ENCODE peak calls at places on chromosomes 4 and X, in eight cellular contexts. One of them, this sample, is unnamed.
A peak's percentile ranks its signal among the peaks of the same experiment; 100 is the strongest.

GRCh38 chr4:118898684-118899138 is 10.1 kb downstream of the SYNPO2 start:
- DNase-seq in CD4-positive, CD25-positive, alpha-beta regulatory T cell: no peak
- DNase-seq in CD4-positive, alpha-beta memory T cell: no peak
- DNase-seq in CD8-positive, alpha-beta T cell: no peak
- DNase-seq in cardiac muscle cell: peak; percentile 76
- DNase-seq in GM23338: no peak
- DNase-seq in heart right ventricle: peak; percentile 54
- DNase-seq in body of pancreas: no peak
- DNase-seq in this sample: no peak

GRCh38 chr4:42844422-42844821 is 48.1 kb upstream of the GRXCR1 start:
- DNase-seq in CD4-positive, CD25-positive, alpha-beta regulatory T cell: no peak
- DNase-seq in CD4-positive, alpha-beta memory T cell: no peak
- DNase-seq in CD8-positive, alpha-beta T cell: no peak
- DNase-seq in cardiac muscle cell: no peak
- DNase-seq in GM23338: no peak
- DNase-seq in heart right ventricle: no peak
- DNase-seq in body of pancreas: no peak
- DNase-seq in this sample: no peak

GRCh38 chr4:165677081-165677480 is 196.0 kb upstream of the TLL1 start:
- DNase-seq in CD4-positive, CD25-positive, alpha-beta regulatory T cell: no peak
- DNase-seq in CD4-positive, alpha-beta memory T cell: no peak
- DNase-seq in CD8-positive, alpha-beta T cell: no peak
- DNase-seq in cardiac muscle cell: no peak
- DNase-seq in GM23338: no peak
- DNase-seq in heart right ventricle: no peak
- DNase-seq in body of pancreas: no peak
- DNase-seq in this sample: no peak

GRCh38 chr4:97317691-97318090 is 825.6 kb downstream of the STPG2 start:
- DNase-seq in CD4-positive, CD25-positive, alpha-beta regulatory T cell: no peak
- DNase-seq in CD4-positive, alpha-beta memory T cell: no peak
- DNase-seq in CD8-positive, alpha-beta T cell: no peak
- DNase-seq in cardiac muscle cell: no peak
- DNase-seq in GM23338: peak; percentile 9
- DNase-seq in heart right ventricle: no peak
- DNase-seq in body of pancreas: no peak
- DNase-seq in this sample: no peak

GRCh38 chrX:5236096-5236495 is 992.6 kb downstream of the NLGN4X start:
- DNase-seq in CD4-positive, CD25-positive, alpha-beta regulatory T cell: no peak
- DNase-seq in CD4-positive, alpha-beta memory T cell: no peak
- DNase-seq in CD8-positive, alpha-beta T cell: no peak
- DNase-seq in cardiac muscle cell: peak; percentile 47
- DNase-seq in GM23338: peak; percentile 39
- DNase-seq in heart right ventricle: no peak
- DNase-seq in body of pancreas: peak; percentile 5
- DNase-seq in this sample: no peak

GRCh38 chr4:119286377-119287002 is 35.4 kb downstream of the FABP2 start:
- DNase-seq in CD4-positive, CD25-positive, alpha-beta regulatory T cell: peak; percentile 75
- DNase-seq in CD4-positive, alpha-beta memory T cell: peak; percentile 50
- DNase-seq in CD8-positive, alpha-beta T cell: peak; percentile 34
- DNase-seq in cardiac muscle cell: peak; percentile 47
- DNase-seq in GM23338: peak; percentile 46
- DNase-seq in heart right ventricle: peak; percentile 53
- DNase-seq in body of pancreas: peak; percentile 25
- DNase-seq in this sample: no peak

GRCh38 chr4:128384091-128384520 is 96.5 kb upstream of the PGRMC2 start:
- DNase-seq in CD4-positive, CD25-positive, alpha-beta regulatory T cell: no peak
- DNase-seq in CD4-positive, alpha-beta memory T cell: no peak
- DNase-seq in CD8-positive, alpha-beta T cell: no peak
- DNase-seq in cardiac muscle cell: no peak
- DNase-seq in GM23338: no peak
- DNase-seq in heart right ventricle: no peak
- DNase-seq in body of pancreas: no peak
- DNase-seq in this sample: no peak

GRCh38 chrX:46686003-46686645 is 72.8 kb downstream of the SLC9A7 start:
- DNase-seq in CD4-positive, CD25-positive, alpha-beta regulatory T cell: peak; percentile 71
- DNase-seq in CD4-positive, alpha-beta memory T cell: peak; percentile 44
- DNase-seq in CD8-positive, alpha-beta T cell: peak; percentile 33
- DNase-seq in cardiac muscle cell: peak; percentile 32
- DNase-seq in GM23338: peak; percentile 55
- DNase-seq in heart right ventricle: peak; percentile 17
- DNase-seq in body of pancreas: peak; percentile 32
- DNase-seq in this sample: no peak

GRCh38 chrX:13077168-13077567 is 32.7 kb upstream of the FAM9C start:
- DNase-seq in CD4-positive, CD25-positive, alpha-beta regulatory T cell: peak; percentile 41
- DNase-seq in CD4-positive, alpha-beta memory T cell: no peak
- DNase-seq in CD8-positive, alpha-beta T cell: no peak
- DNase-seq in cardiac muscle cell: no peak
- DNase-seq in GM23338: no peak
- DNase-seq in heart right ventricle: no peak
- DNase-seq in body of pancreas: no peak
- DNase-seq in this sample: no peak

GRCh38 chrX:9369802-9370291 is 95.0 kb upstream of the TBL1X start:
- DNase-seq in CD4-positive, CD25-positive, alpha-beta regulatory T cell: no peak
- DNase-seq in CD4-positive, alpha-beta memory T cell: no peak
- DNase-seq in CD8-positive, alpha-beta T cell: no peak
- DNase-seq in cardiac muscle cell: no peak
- DNase-seq in GM23338: no peak
- DNase-seq in heart right ventricle: no peak
- DNase-seq in body of pancreas: no peak
- DNase-seq in this sample: no peak

GRCh38 chr4:3780347-3781171 is 14.4 kb downstream of the ADRA2C start:
- DNase-seq in CD4-positive, CD25-positive, alpha-beta regulatory T cell: no peak
- DNase-seq in CD4-positive, alpha-beta memory T cell: no peak
- DNase-seq in CD8-positive, alpha-beta T cell: no peak
- DNase-seq in cardiac muscle cell: peak; percentile 69
- DNase-seq in GM23338: no peak
- DNase-seq in heart right ventricle: no peak
- DNase-seq in body of pancreas: peak; percentile 44
- DNase-seq in this sample: no peak

GRCh38 chr4:152704788-152705187 is 25.0 kb upstream of the TMEM154 start:
- DNase-seq in CD4-positive, CD25-positive, alpha-beta regulatory T cell: no peak
- DNase-seq in CD4-positive, alpha-beta memory T cell: no peak
- DNase-seq in CD8-positive, alpha-beta T cell: no peak
- DNase-seq in cardiac muscle cell: no peak
- DNase-seq in GM23338: no peak
- DNase-seq in heart right ventricle: no peak
- DNase-seq in body of pancreas: no peak
- DNase-seq in this sample: no peak

GRCh38 chr4:39042365-39042764 is 10.2 kb upstream of the TMEM156 start:
- DNase-seq in CD4-positive, CD25-positive, alpha-beta regulatory T cell: no peak
- DNase-seq in CD4-positive, alpha-beta memory T cell: no peak
- DNase-seq in CD8-positive, alpha-beta T cell: no peak
- DNase-seq in cardiac muscle cell: no peak
- DNase-seq in GM23338: no peak
- DNase-seq in heart right ventricle: no peak
- DNase-seq in body of pancreas: no peak
- DNase-seq in this sample: no peak
- H3K4me1 ChIP-seq in CD4-positive, CD25-positive, alpha-beta regulatory T cell: peaks cover 22% of the 10 kb centered on the region
- H3K4me1 ChIP-seq in CD4-positive, alpha-beta memory T cell: peaks cover 29% of the 10 kb centered on the region
- H3K4me1 ChIP-seq in CD8-positive, alpha-beta T cell: peaks cover 11% of the 10 kb centered on the region
- H3K4me1 ChIP-seq in cardiac muscle cell: no peaks in the 10 kb centered on the region
- H3K4me1 ChIP-seq in GM23338: peaks cover 26% of the 10 kb centered on the region
- H3K4me1 ChIP-seq in heart right ventricle: peaks cover 20% of the 10 kb centered on the region
- H3K4me1 ChIP-seq in body of pancreas: peaks cover 21% of the 10 kb centered on the region
- H3K4me1 ChIP-seq in this sample: peaks cover 14% of the 10 kb centered on the region

GRCh38 chr4:186234367-186234766 is 7.1 kb downstream of the KLKB1 start:
- DNase-seq in CD4-positive, CD25-positive, alpha-beta regulatory T cell: no peak
- DNase-seq in CD4-positive, alpha-beta memory T cell: no peak
- DNase-seq in CD8-positive, alpha-beta T cell: no peak
- DNase-seq in cardiac muscle cell: no peak
- DNase-seq in GM23338: no peak
- DNase-seq in heart right ventricle: no peak
- DNase-seq in body of pancreas: no peak
- DNase-seq in this sample: no peak
- H3K4me1 ChIP-seq in CD4-positive, CD25-positive, alpha-beta regulatory T cell: no peaks in the 10 kb centered on the region
- H3K4me1 ChIP-seq in CD4-positive, alpha-beta memory T cell: no peaks in the 10 kb centered on the region
- H3K4me1 ChIP-seq in CD8-positive, alpha-beta T cell: no peaks in the 10 kb centered on the region
- H3K4me1 ChIP-seq in cardiac muscle cell: no peaks in the 10 kb centered on the region
- H3K4me1 ChIP-seq in GM23338: peaks cover 4% of the 10 kb centered on the region
- H3K4me1 ChIP-seq in heart right ventricle: no peaks in the 10 kb centered on the region
- H3K4me1 ChIP-seq in body of pancreas: no peaks in the 10 kb centered on the region
- H3K4me1 ChIP-seq in this sample: no peaks in the 10 kb centered on the region

GRCh38 chr4:6891436-6892170 is 18.0 kb upstream of the TBC1D14 start:
- DNase-seq in CD4-positive, CD25-positive, alpha-beta regulatory T cell: peak; percentile 53
- DNase-seq in CD4-positive, alpha-beta memory T cell: no peak
- DNase-seq in CD8-positive, alpha-beta T cell: no peak
- DNase-seq in cardiac muscle cell: no peak
- DNase-seq in GM23338: no peak
- DNase-seq in heart right ventricle: no peak
- DNase-seq in body of pancreas: no peak
- DNase-seq in this sample: no peak
- H3K4me1 ChIP-seq in CD4-positive, CD25-positive, alpha-beta regulatory T cell: peaks cover 18% of the 10 kb centered on the region
- H3K4me1 ChIP-seq in CD4-positive, alpha-beta memory T cell: peaks cover 24% of the 10 kb centered on the region
- H3K4me1 ChIP-seq in CD8-positive, alpha-beta T cell: peaks cover 27% of the 10 kb centered on the region
- H3K4me1 ChIP-seq in cardiac muscle cell: peaks cover 11% of the 10 kb centered on the region
- H3K4me1 ChIP-seq in GM23338: no peaks in the 10 kb centered on the region
- H3K4me1 ChIP-seq in heart right ventricle: peaks cover 15% of the 10 kb centered on the region
- H3K4me1 ChIP-seq in body of pancreas: peaks cover 18% of the 10 kb centered on the region
- H3K4me1 ChIP-seq in this sample: peaks cover 12% of the 10 kb centered on the region

GRCh38 chrX:109125304-109125703 is 356.6 kb downstream of the GUCY2F start:
- DNase-seq in CD4-positive, CD25-positive, alpha-beta regulatory T cell: no peak
- DNase-seq in CD4-positive, alpha-beta memory T cell: no peak
- DNase-seq in CD8-positive, alpha-beta T cell: no peak
- DNase-seq in cardiac muscle cell: no peak
- DNase-seq in GM23338: peak; percentile 1
- DNase-seq in heart right ventricle: no peak
- DNase-seq in body of pancreas: no peak
- DNase-seq in this sample: no peak
- H3K4me1 ChIP-seq in CD4-positive, CD25-positive, alpha-beta regulatory T cell: no peaks in the 10 kb centered on the region
- H3K4me1 ChIP-seq in CD4-positive, alpha-beta memory T cell: no peaks in the 10 kb centered on the region
- H3K4me1 ChIP-seq in CD8-positive, alpha-beta T cell: no peaks in the 10 kb centered on the region
- H3K4me1 ChIP-seq in cardiac muscle cell: no peaks in the 10 kb centered on the region
- H3K4me1 ChIP-seq in GM23338: no peaks in the 10 kb centered on the region
- H3K4me1 ChIP-seq in heart right ventricle: no peaks in the 10 kb centered on the region
- H3K4me1 ChIP-seq in body of pancreas: no peaks in the 10 kb centered on the region
- H3K4me1 ChIP-seq in this sample: no peaks in the 10 kb centered on the region

DNA sequence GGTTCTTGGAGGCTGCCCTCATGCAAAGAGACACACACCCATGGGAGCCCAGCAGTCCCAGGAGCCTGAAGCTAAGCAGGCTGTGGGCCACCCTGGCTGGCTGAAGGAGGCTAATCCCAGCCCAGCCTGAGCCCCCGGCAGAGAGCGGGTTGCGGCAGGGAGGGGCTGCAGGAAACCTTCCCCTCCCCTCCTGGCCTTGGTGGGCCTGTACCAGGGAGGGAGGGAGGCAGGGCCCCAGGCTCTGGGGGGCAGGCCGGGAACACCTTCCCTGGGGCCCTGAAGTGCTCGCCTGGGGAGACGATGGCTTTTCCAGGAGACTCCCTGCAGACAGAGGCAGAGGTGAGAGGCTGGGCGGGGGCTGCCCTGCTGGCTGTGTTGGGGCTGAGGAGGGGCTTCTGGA is 3.7 kb downstream of the BGN start:
- DNase-seq in CD4-positive, CD25-positive, alpha-beta regulatory T cell: no peak
- DNase-seq in CD4-positive, alpha-beta memory T cell: no peak
- DNase-seq in CD8-positive, alpha-beta T cell: no peak
- DNase-seq in cardiac muscle cell: no peak
- DNase-seq in GM23338: no peak
- DNase-seq in heart right ventricle: no peak
- DNase-seq in body of pancreas: no peak
- DNase-seq in this sample: no peak
- H3K4me1 ChIP-seq in CD4-positive, CD25-positive, alpha-beta regulatory T cell: no peaks in the 10 kb centered on the region
- H3K4me1 ChIP-seq in CD4-positive, alpha-beta memory T cell: no peaks in the 10 kb centered on the region
- H3K4me1 ChIP-seq in CD8-positive, alpha-beta T cell: no peaks in the 10 kb centered on the region
- H3K4me1 ChIP-seq in cardiac muscle cell: no peaks in the 10 kb centered on the region
- H3K4me1 ChIP-seq in GM23338: no peaks in the 10 kb centered on the region
- H3K4me1 ChIP-seq in heart right ventricle: no peaks in the 10 kb centered on the region
- H3K4me1 ChIP-seq in body of pancreas: no peaks in the 10 kb centered on the region
- H3K4me1 ChIP-seq in this sample: no peaks in the 10 kb centered on the region

GRCh38 chr4:169252339-169253086 is 18.2 kb downstream of the SH3RF1 start:
- DNase-seq in CD4-positive, CD25-positive, alpha-beta regulatory T cell: no peak
- DNase-seq in CD4-positive, alpha-beta memory T cell: no peak
- DNase-seq in CD8-positive, alpha-beta T cell: no peak
- DNase-seq in cardiac muscle cell: no peak
- DNase-seq in GM23338: no peak
- DNase-seq in heart right ventricle: peak; percentile 19
- DNase-seq in body of pancreas: no peak
- DNase-seq in this sample: no peak
- H3K4me1 ChIP-seq in CD4-positive, CD25-positive, alpha-beta regulatory T cell: no peaks in the 10 kb centered on the region
- H3K4me1 ChIP-seq in CD4-positive, alpha-beta memory T cell: no peaks in the 10 kb centered on the region
- H3K4me1 ChIP-seq in CD8-positive, alpha-beta T cell: no peaks in the 10 kb centered on the region
- H3K4me1 ChIP-seq in cardiac muscle cell: peaks cover 17% of the 10 kb centered on the region
- H3K4me1 ChIP-seq in GM23338: peaks cover 60% of the 10 kb centered on the region
- H3K4me1 ChIP-seq in heart right ventricle: peaks cover 50% of the 10 kb centered on the region
- H3K4me1 ChIP-seq in body of pancreas: peaks cover 85% of the 10 kb centered on the region
- H3K4me1 ChIP-seq in this sample: no peaks in the 10 kb centered on the region

GRCh38 chr4:5756271-5756670 is 45.3 kb downstream of the EVC start:
- DNase-seq in CD4-positive, CD25-positive, alpha-beta regulatory T cell: no peak
- DNase-seq in CD4-positive, alpha-beta memory T cell: no peak
- DNase-seq in CD8-positive, alpha-beta T cell: no peak
- DNase-seq in cardiac muscle cell: no peak
- DNase-seq in GM23338: no peak
- DNase-seq in heart right ventricle: no peak
- DNase-seq in body of pancreas: no peak
- DNase-seq in this sample: no peak

GRCh38 chr4:5755679-5756078 is 44.7 kb downstream of the EVC start:
- DNase-seq in CD4-positive, CD25-positive, alpha-beta regulatory T cell: no peak
- DNase-seq in CD4-positive, alpha-beta memory T cell: no peak
- DNase-seq in CD8-positive, alpha-beta T cell: no peak
- DNase-seq in cardiac muscle cell: no peak
- DNase-seq in GM23338: no peak
- DNase-seq in heart right ventricle: no peak
- DNase-seq in body of pancreas: no peak
- DNase-seq in this sample: no peak

GRCh38 chr4:5753766-5754528 is 42.9 kb downstream of the EVC start:
- DNase-seq in CD4-positive, CD25-positive, alpha-beta regulatory T cell: no peak
- DNase-seq in CD4-positive, alpha-beta memory T cell: no peak
- DNase-seq in CD8-positive, alpha-beta T cell: no peak
- DNase-seq in cardiac muscle cell: no peak
- DNase-seq in GM23338: no peak
- DNase-seq in heart right ventricle: no peak
- DNase-seq in body of pancreas: no peak
- DNase-seq in this sample: no peak

GRCh38 chr4:5754529-5754881 is 43.5 kb downstream of the EVC start:
- DNase-seq in CD4-positive, CD25-positive, alpha-beta regulatory T cell: no peak
- DNase-seq in CD4-positive, alpha-beta memory T cell: no peak
- DNase-seq in CD8-positive, alpha-beta T cell: no peak
- DNase-seq in cardiac muscle cell: no peak
- DNase-seq in GM23338: no peak
- DNase-seq in heart right ventricle: no peak
- DNase-seq in body of pancreas: no peak
- DNase-seq in this sample: no peak

DNA sequence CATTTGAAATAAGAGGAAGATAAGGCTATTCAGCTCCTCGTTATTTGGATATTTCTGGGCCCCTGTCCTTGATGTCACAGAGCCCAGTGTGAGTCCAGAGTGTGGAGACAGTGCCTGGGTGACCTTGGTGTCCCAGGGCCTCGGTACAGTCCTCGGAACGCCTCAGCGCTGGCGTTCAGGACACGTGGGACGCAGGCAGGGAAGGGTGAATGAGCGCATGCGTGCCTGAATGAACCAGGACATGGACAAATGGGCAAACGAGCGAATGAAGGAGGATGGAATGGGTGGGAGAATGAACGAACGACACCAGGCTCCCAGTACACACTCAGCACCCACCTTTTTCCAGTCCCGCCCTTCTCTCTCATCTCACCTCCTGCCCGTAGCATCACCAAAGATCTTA is 44.2 kb downstream of the EVC start:
- DNase-seq in CD4-positive, CD25-positive, alpha-beta regulatory T cell: no peak
- DNase-seq in CD4-positive, alpha-beta memory T cell: no peak
- DNase-seq in CD8-positive, alpha-beta T cell: no peak
- DNase-seq in cardiac muscle cell: no peak
- DNase-seq in GM23338: no peak
- DNase-seq in heart right ventricle: no peak
- DNase-seq in body of pancreas: no peak
- DNase-seq in this sample: no peak
- H3K4me1 ChIP-seq in CD4-positive, CD25-positive, alpha-beta regulatory T cell: no peaks in the 10 kb centered on the region
- H3K4me1 ChIP-seq in CD4-positive, alpha-beta memory T cell: no peaks in the 10 kb centered on the region
- H3K4me1 ChIP-seq in CD8-positive, alpha-beta T cell: no peaks in the 10 kb centered on the region
- H3K4me1 ChIP-seq in cardiac muscle cell: no peaks in the 10 kb centered on the region
- H3K4me1 ChIP-seq in GM23338: peaks cover 22% of the 10 kb centered on the region
- H3K4me1 ChIP-seq in heart right ventricle: no peaks in the 10 kb centered on the region
- H3K4me1 ChIP-seq in body of pancreas: peaks cover 4% of the 10 kb centered on the region
- H3K4me1 ChIP-seq in this sample: no peaks in the 10 kb centered on the region

GRCh38 chrX:31272472-31272775 is 200.6 kb upstream of the FTHL17 start:
- DNase-seq in CD4-positive, CD25-positive, alpha-beta regulatory T cell: no peak
- DNase-seq in CD4-positive, alpha-beta memory T cell: no peak
- DNase-seq in CD8-positive, alpha-beta T cell: no peak
- DNase-seq in cardiac muscle cell: no peak
- DNase-seq in GM23338: no peak
- DNase-seq in heart right ventricle: no peak
- DNase-seq in body of pancreas: no peak
- DNase-seq in this sample: no peak
- H3K4me1 ChIP-seq in CD4-positive, CD25-positive, alpha-beta regulatory T cell: no peaks in the 10 kb centered on the region
- H3K4me1 ChIP-seq in CD4-positive, alpha-beta memory T cell: no peaks in the 10 kb centered on the region
- H3K4me1 ChIP-seq in CD8-positive, alpha-beta T cell: no peaks in the 10 kb centered on the region
- H3K4me1 ChIP-seq in cardiac muscle cell: peaks cover 21% of the 10 kb centered on the region
- H3K4me1 ChIP-seq in GM23338: peaks cover 7% of the 10 kb centered on the region
- H3K4me1 ChIP-seq in heart right ventricle: peaks cover 5% of the 10 kb centered on the region
- H3K4me1 ChIP-seq in body of pancreas: peaks cover 21% of the 10 kb centered on the region
- H3K4me1 ChIP-seq in this sample: no peaks in the 10 kb centered on the region